ENCODE peak calls at places on chromosomes 1 and 21, in nine cellular contexts. Z is gastrocnemius medialis, Q is mesothelial cell of epicardium, G is GM20000, H is GM13977, T is fibroblast of mammary gland, Y is neural progenitor cell, I is left lung, S is K562. F is an unnamed sample.

GRCh38 chr1:180925471-180926051 is 12.9 kb downstream of the KIAA1614 start:
- DNase-seq in Z (no peak), H (no peak), Q (no peak), T (no peak), Y (peak; percentile 75), S (no peak), I (no peak), G (no peak), F (no peak)

GRCh38 chr1:223411309-223411708 is 18.1 kb downstream of the CCDC185 start:
- DNase-seq in Y (no peak), H (no peak), Q (no peak), S (no peak), T (peak; percentile 61), G (no peak), Z (no peak), I (no peak), F (no peak)

GRCh38 chr21:36211660-36212512 is 55.3 kb downstream of the DOP1B start:
- DNase-seq in Y (no peak), S (no peak), Z (no peak), H (no peak), G (no peak), T (peak; percentile 90), Q (no peak), I (no peak), F (no peak)

GRCh38 chr1:16232316-16232710 is 4.7 kb downstream of the CPLANE2 start:
- DNase-seq in Z (no peak), T (no peak), H (no peak), G (no peak), I (no peak), S (no peak), Y (no peak), Q (no peak), F (no peak)

GRCh38 chr21:40371329-40371728 is 475.6 kb downstream of the DSCAM start:
- DNase-seq in S (no peak), I (no peak), T (no peak), G (no peak), Q (no peak), Y (no peak), H (no peak), Z (no peak), F (no peak)

GRCh38 chr21:36630485-36631206 is 68.3 kb upstream of the SIM2 start:
- DNase-seq in T (peak; percentile 45), H (peak; percentile 69), Z (peak; percentile 11), Q (peak; percentile 70), G (peak; percentile 74), I (peak; percentile 40), S (peak; percentile 86), Y (peak; percentile 84), F (no peak)

GRCh38 chr1:226763741-226764264 is 24.7 kb upstream of the ITPKB start:
- DNase-seq in Z (no peak), Q (no peak), G (peak; percentile 23), S (no peak), I (no peak), T (peak; percentile 69), H (peak; percentile 34), Y (no peak), F (no peak)

GRCh38 chr1:17667641-17668040 is 87.5 kb upstream of the ACTL8 start:
- DNase-seq in G (no peak), T (no peak), H (no peak), Q (no peak), S (no peak), I (peak; percentile 82), Y (no peak), Z (no peak), F (no peak)

GRCh38 chr1:103101399-103101798 is 6.9 kb downstream of the COL11A1 start:
- DNase-seq in Q (no peak), Y (no peak), I (no peak), H (no peak), S (no peak), G (no peak), T (no peak), Z (no peak), F (no peak)

GRCh38 chr21:36684957-36685714 is 13.8 kb upstream of the SIM2 start:
- DNase-seq in Y (no peak), Q (no peak), I (no peak), H (no peak), G (no peak), S (no peak), T (no peak), Z (no peak), F (no peak)

GRCh38 chr1:27605300-27605766 is 1.4 kb upstream of the AHDC1 start:
- DNase-seq in G (no peak), T (no peak), Q (no peak), H (no peak), S (no peak), Y (no peak), I (no peak), Z (no peak), F (no peak)

GRCh38 chr1:59089922-59090457 is 206.9 kb upstream of the FGGY start:
- DNase-seq in S (no peak), G (no peak), T (no peak), Q (no peak), I (no peak), Z (no peak), H (no peak), Y (no peak), F (no peak)

GRCh38 chr21:40809673-40810072 is 37.3 kb downstream of the DSCAM start:
- DNase-seq in T (no peak), Y (no peak), S (no peak), H (no peak), Z (no peak), Q (no peak), G (no peak), I (no peak), F (no peak)

DNA sequence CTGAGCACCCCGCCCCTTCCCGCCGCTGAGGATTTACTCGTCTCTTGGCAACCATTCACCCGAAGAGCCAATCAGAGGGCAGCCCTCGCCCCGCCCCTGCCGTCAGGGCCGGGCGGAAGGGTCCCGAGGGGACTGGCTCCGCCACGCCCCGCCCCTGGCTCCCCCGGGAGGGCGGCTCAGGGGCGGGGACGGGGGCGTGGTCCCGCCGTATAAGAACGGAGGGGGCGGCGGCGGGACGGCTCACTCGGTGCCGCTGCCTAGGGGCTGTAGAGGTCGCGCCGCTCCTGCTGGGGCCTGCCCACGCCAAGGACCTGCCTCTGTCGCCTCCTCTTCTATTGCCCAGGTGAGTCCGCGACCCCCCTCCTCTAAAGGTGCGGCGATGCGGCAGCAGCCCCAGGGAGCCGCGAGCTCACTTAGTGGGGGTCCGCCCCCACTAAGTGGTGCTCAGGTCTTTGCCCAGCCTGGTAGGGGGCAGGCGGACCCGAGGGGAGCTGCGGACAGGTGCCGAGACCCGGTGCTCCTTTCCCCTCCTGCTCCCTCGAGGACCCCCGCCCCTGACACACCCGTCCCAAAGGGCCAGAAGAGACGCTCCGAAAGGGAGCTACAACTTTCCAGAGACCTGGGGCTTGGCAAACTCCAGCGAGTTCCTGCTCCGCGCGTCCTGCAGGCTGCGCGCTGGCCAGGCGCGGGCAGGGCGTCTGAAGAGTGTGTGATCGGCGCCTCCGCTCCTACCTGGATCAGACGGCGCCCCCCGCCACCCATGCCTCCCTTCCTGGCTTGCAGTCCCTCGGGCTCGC is at the start of gene TENT5C:
- DNase-seq in G (peak; percentile 97), Y (peak; percentile 99), S (peak; percentile 100), Z (peak; percentile 96), H (peak; percentile 98), Q (peak; percentile 97), I (peak; percentile 98), T (peak; percentile 91), F (peak; percentile 90)
- TF ChIP-seq CTCF in G (no peak), Y (no peak), S (peak; percentile 33), Z (no peak), H (no peak), Q (no peak), I (no peak), T (no peak), F (no peak)

DNA sequence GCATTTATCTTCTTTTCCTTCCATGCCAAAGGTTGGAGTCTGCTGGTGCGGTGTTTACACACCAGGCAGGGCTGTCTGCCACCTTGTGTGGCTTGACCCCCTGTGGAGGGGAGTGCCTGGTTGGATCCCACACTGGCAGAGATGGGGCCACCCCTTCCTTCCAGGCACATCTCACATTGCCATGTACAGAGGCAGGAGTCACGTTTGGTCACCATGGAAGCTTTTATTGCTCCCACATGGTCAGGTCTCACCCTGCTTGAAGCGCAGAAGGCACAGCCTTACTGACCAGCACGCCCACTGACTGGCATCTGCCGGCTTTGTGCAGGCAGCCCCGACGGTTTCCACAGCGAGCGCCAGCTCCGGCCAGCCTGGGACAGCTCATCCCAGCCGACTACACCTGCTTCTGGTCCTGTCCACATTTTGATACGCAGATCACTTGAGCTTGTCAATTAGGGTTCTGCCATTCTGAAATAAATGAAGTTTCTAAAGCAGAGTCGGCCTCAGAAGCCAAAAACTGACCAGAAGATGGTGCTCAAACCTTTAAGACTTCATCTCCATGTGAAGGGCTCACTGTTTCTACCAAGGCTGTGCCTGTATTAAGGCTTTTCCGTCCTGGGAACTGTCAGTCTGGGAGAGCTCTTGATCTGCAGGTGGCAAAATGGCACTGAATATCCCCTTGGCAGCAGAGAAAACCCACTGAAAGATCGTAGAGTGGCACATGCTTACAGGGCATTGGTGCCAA is 35.6 kb upstream of the EPHA8 start:
- DNase-seq in I (no peak), Z (no peak), Y (peak; percentile 64), G (no peak), S (no peak), Q (no peak), H (peak; percentile 7), T (peak; percentile 10), F (no peak)
- TF ChIP-seq CTCF in I (no peak), Z (no peak), Y (peak; percentile 62), G (no peak), S (no peak), Q (no peak), H (no peak), T (no peak), F (no peak)

GRCh38 chr1:6658359-6658758 is 33.7 kb downstream of the THAP3 start:
- DNase-seq in T (no peak), G (no peak), Q (no peak), Z (no peak), Y (no peak), I (no peak), H (no peak), S (no peak), F (no peak)

GRCh38 chr1:6657138-6657537 is 32.5 kb downstream of the THAP3 start:
- DNase-seq in G (no peak), Q (no peak), Z (no peak), T (no peak), I (no peak), S (no peak), H (no peak), Y (no peak), F (no peak)

GRCh38 chr1:6660415-6661049 is 35.9 kb downstream of the THAP3 start:
- DNase-seq in Z (no peak), Q (no peak), G (no peak), H (no peak), T (no peak), S (no peak), I (no peak), Y (no peak), F (no peak)
- TF ChIP-seq CTCF in Z (no peak), Q (no peak), G (no peak), H (no peak), T (no peak), S (no peak), I (no peak), Y (no peak), F (no peak)

DNA sequence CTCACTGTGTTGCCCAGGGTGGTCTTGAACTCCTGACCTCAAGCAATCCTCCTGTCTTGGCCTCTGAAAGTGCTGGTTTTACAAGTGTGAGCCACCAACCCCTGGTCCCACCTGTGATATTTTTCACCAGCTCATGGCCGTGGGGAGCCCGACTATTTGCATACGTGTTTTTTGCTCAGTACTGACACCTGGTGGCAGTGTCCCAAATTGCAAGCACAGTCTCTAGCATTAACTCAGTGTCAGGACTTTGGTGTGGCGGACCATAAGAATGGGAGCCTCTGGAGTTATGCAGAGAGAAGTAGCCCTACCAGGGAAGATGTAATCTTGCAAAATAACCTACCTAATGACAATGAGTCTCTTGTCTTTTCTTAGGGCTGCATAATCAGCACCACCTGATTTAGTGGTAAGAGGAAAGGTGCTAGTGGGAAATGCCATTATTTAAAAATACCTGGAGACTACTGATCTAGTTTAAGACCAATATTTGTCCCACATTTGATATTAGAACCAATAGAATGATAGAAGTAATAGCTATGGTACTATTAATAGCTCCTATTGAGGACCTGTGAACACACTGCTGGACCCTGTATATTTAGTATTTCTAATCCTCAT is 305.4 kb downstream of the DISC1 start:
- DNase-seq in T (peak; percentile 36), Z (no peak), S (peak; percentile 79), Y (no peak), H (peak; percentile 12), I (no peak), G (peak; percentile 16), Q (no peak), F (no peak)
- TF ChIP-seq CTCF in T (peak; percentile 63), Z (peak; percentile 41), S (peak; percentile 62), Y (peak; percentile 57), H (peak; percentile 55), I (peak; percentile 48), G (peak; percentile 29), Q (peak; percentile 86), F (peak; percentile 87)

F was measured in CD14-positive monocyte.